ENCODE peak calls at places on chromosomes 12 and 14, in eight cellular contexts. One of them, this sample, is unnamed.

GRCh38 chr12:2324375-2324774 is 271.6 kb downstream of the CACNA1C start:
- DNase-seq in A549: no peak
- DNase-seq in thoracic aorta: no peak
- DNase-seq in cardiac muscle cell: no peak
- DNase-seq in WTC11: no peak
- DNase-seq in epithelial cell of esophagus: no peak
- DNase-seq in HFF-Myc: no peak
- DNase-seq in IMR-90: no peak
- DNase-seq in this sample: no peak

GRCh38 chr14:84646791-84647500 is 883.0 kb upstream of the FLRT2 start:
- DNase-seq in A549: no peak
- DNase-seq in thoracic aorta: no peak
- DNase-seq in cardiac muscle cell: peak; percentile 69
- DNase-seq in WTC11: no peak
- DNase-seq in epithelial cell of esophagus: peak; percentile 7
- DNase-seq in HFF-Myc: no peak
- DNase-seq in IMR-90: peak; percentile 11
- DNase-seq in this sample: no peak

GRCh38 chr12:80053048-80053790 is 46.1 kb upstream of the OTOGL start:
- DNase-seq in A549: no peak
- DNase-seq in thoracic aorta: peak; percentile 57
- DNase-seq in cardiac muscle cell: peak; percentile 84
- DNase-seq in WTC11: no peak
- DNase-seq in epithelial cell of esophagus: no peak
- DNase-seq in HFF-Myc: peak; percentile 50
- DNase-seq in IMR-90: peak; percentile 96
- DNase-seq in this sample: no peak

GRCh38 chr12:66596189-66596588 is 82.7 kb downstream of the GRIP1 start:
- DNase-seq in A549: no peak
- DNase-seq in thoracic aorta: no peak
- DNase-seq in cardiac muscle cell: peak; percentile 23
- DNase-seq in WTC11: no peak
- DNase-seq in epithelial cell of esophagus: peak; percentile 22
- DNase-seq in HFF-Myc: no peak
- DNase-seq in IMR-90: peak; percentile 7
- DNase-seq in this sample: no peak

GRCh38 chr14:77372304-77372841 is 4.5 kb downstream of the TMED8 start:
- DNase-seq in A549: no peak
- DNase-seq in thoracic aorta: no peak
- DNase-seq in cardiac muscle cell: no peak
- DNase-seq in WTC11: no peak
- DNase-seq in epithelial cell of esophagus: peak; percentile 4
- DNase-seq in HFF-Myc: no peak
- DNase-seq in IMR-90: peak; percentile 88
- DNase-seq in this sample: peak; percentile 69

GRCh38 chr12:120640840-120641833 is 711 bp downstream of the CABP1 start:
- DNase-seq in A549: peak; percentile 56
- DNase-seq in thoracic aorta: no peak
- DNase-seq in cardiac muscle cell: peak; percentile 66
- DNase-seq in WTC11: peak; percentile 84
- DNase-seq in epithelial cell of esophagus: peak; percentile 74
- DNase-seq in HFF-Myc: no peak
- DNase-seq in IMR-90: peak; percentile 46
- DNase-seq in this sample: peak; percentile 75

GRCh38 chr12:17381211-17381610 is 708.8 kb downstream of the RERGL start:
- DNase-seq in A549: peak; percentile 25
- DNase-seq in thoracic aorta: no peak
- DNase-seq in cardiac muscle cell: no peak
- DNase-seq in WTC11: no peak
- DNase-seq in epithelial cell of esophagus: peak; percentile 36
- DNase-seq in HFF-Myc: no peak
- DNase-seq in IMR-90: no peak
- DNase-seq in this sample: no peak

GRCh38 chr12:57591567-57592325 is 754 bp downstream of the PIP4K2C start:
- DNase-seq in A549: no peak
- DNase-seq in thoracic aorta: no peak
- DNase-seq in cardiac muscle cell: no peak
- DNase-seq in WTC11: no peak
- DNase-seq in epithelial cell of esophagus: peak; percentile 37
- DNase-seq in HFF-Myc: no peak
- DNase-seq in IMR-90: peak; percentile 21
- DNase-seq in this sample: no peak

GRCh38 chr14:99605299-99605961 is 1.4 kb upstream of the CCDC85C start:
- DNase-seq in A549: peak; percentile 51
- DNase-seq in thoracic aorta: no peak
- DNase-seq in cardiac muscle cell: peak; percentile 62
- DNase-seq in WTC11: peak; percentile 39
- DNase-seq in epithelial cell of esophagus: peak; percentile 77
- DNase-seq in HFF-Myc: no peak
- DNase-seq in IMR-90: peak; percentile 74
- DNase-seq in this sample: peak; percentile 83

GRCh38 chr14:96246535-96246839 is 9.5 kb upstream of the BDKRB1 start:
- DNase-seq in A549: peak; percentile 91
- DNase-seq in thoracic aorta: no peak
- DNase-seq in cardiac muscle cell: peak; percentile 96
- DNase-seq in WTC11: no peak
- DNase-seq in epithelial cell of esophagus: peak; percentile 98
- DNase-seq in HFF-Myc: peak; percentile 97
- DNase-seq in IMR-90: peak; percentile 99
- DNase-seq in this sample: no peak

GRCh38 chr12:125403145-125403789 is 338.0 kb downstream of the AACS start:
- DNase-seq in A549: peak; percentile 55
- DNase-seq in thoracic aorta: no peak
- DNase-seq in cardiac muscle cell: peak; percentile 34
- DNase-seq in WTC11: peak; percentile 71
- DNase-seq in epithelial cell of esophagus: peak; percentile 26
- DNase-seq in HFF-Myc: peak; percentile 2
- DNase-seq in IMR-90: peak; percentile 6
- DNase-seq in this sample: peak; percentile 25

GRCh38 chr12:82842480-82842879 is 155.8 kb downstream of the TMTC2 start:
- DNase-seq in A549: no peak
- DNase-seq in thoracic aorta: no peak
- DNase-seq in cardiac muscle cell: no peak
- DNase-seq in WTC11: no peak
- DNase-seq in epithelial cell of esophagus: no peak
- DNase-seq in HFF-Myc: no peak
- DNase-seq in IMR-90: no peak
- DNase-seq in this sample: no peak

GRCh38 chr14:100531591-100532121 is 55.6 kb downstream of the BEGAIN start:
- DNase-seq in A549: no peak
- DNase-seq in thoracic aorta: no peak
- DNase-seq in cardiac muscle cell: no peak
- DNase-seq in WTC11: no peak
- DNase-seq in epithelial cell of esophagus: no peak
- DNase-seq in HFF-Myc: no peak
- DNase-seq in IMR-90: no peak
- DNase-seq in this sample: no peak

GRCh38 chr12:101957251-101957650 is 79.9 kb downstream of the DRAM1 start:
- DNase-seq in A549: no peak
- DNase-seq in thoracic aorta: no peak
- DNase-seq in cardiac muscle cell: no peak
- DNase-seq in WTC11: no peak
- DNase-seq in epithelial cell of esophagus: no peak
- DNase-seq in HFF-Myc: no peak
- DNase-seq in IMR-90: peak; percentile 4
- DNase-seq in this sample: no peak

GRCh38 chr14:70622111-70622712 is 19.5 kb upstream of the TTC9 start:
- DNase-seq in A549: peak; percentile 58
- DNase-seq in thoracic aorta: no peak
- DNase-seq in cardiac muscle cell: peak; percentile 37
- DNase-seq in WTC11: peak; percentile 66
- DNase-seq in epithelial cell of esophagus: peak; percentile 71
- DNase-seq in HFF-Myc: no peak
- DNase-seq in IMR-90: peak; percentile 21
- DNase-seq in this sample: peak; percentile 57

GRCh38 chr14:51609987-51610283 is 41.8 kb upstream of the FRMD6 start:
- DNase-seq in A549: peak; percentile 14
- DNase-seq in thoracic aorta: no peak
- DNase-seq in cardiac muscle cell: peak; percentile 64
- DNase-seq in WTC11: no peak
- DNase-seq in epithelial cell of esophagus: no peak
- DNase-seq in HFF-Myc: no peak
- DNase-seq in IMR-90: peak; percentile 59
- DNase-seq in this sample: no peak

GRCh38 chr12:12715459-12716150 is 1.6 kb upstream of the CDKN1B start:
- DNase-seq in A549: peak; percentile 12
- DNase-seq in thoracic aorta: no peak
- DNase-seq in cardiac muscle cell: no peak
- DNase-seq in WTC11: no peak
- DNase-seq in epithelial cell of esophagus: peak; percentile 8
- DNase-seq in HFF-Myc: no peak
- DNase-seq in IMR-90: no peak
- DNase-seq in this sample: peak; percentile 49

GRCh38 chr12:27048822-27049752 is 26.7 kb downstream of the MED21 start:
- DNase-seq in A549: peak; percentile 60
- DNase-seq in thoracic aorta: no peak
- DNase-seq in cardiac muscle cell: peak; percentile 90
- DNase-seq in WTC11: no peak
- DNase-seq in epithelial cell of esophagus: peak; percentile 87
- DNase-seq in HFF-Myc: peak; percentile 72
- DNase-seq in IMR-90: peak; percentile 91
- DNase-seq in this sample: no peak

GRCh38 chr12:110109037-110109836 is 14.9 kb upstream of the IFT81 start:
- DNase-seq in A549: peak; percentile 100
- DNase-seq in thoracic aorta: peak; percentile 74
- DNase-seq in cardiac muscle cell: peak; percentile 99
- DNase-seq in WTC11: peak; percentile 22
- DNase-seq in epithelial cell of esophagus: peak; percentile 89
- DNase-seq in HFF-Myc: peak; percentile 100
- DNase-seq in IMR-90: peak; percentile 99
- DNase-seq in this sample: no peak

GRCh38 chr14:23494223-23494622 is 24.7 kb downstream of the NGDN start:
- DNase-seq in A549: no peak
- DNase-seq in thoracic aorta: no peak
- DNase-seq in cardiac muscle cell: peak; percentile 82
- DNase-seq in WTC11: peak; percentile 44
- DNase-seq in epithelial cell of esophagus: no peak
- DNase-seq in HFF-Myc: no peak
- DNase-seq in IMR-90: peak; percentile 48
- DNase-seq in this sample: no peak

GRCh38 chr12:6754406-6754805 is 1.5 kb upstream of the MLF2 start:
- DNase-seq in A549: no peak
- DNase-seq in thoracic aorta: no peak
- DNase-seq in cardiac muscle cell: no peak
- DNase-seq in WTC11: no peak
- DNase-seq in epithelial cell of esophagus: no peak
- DNase-seq in HFF-Myc: no peak
- DNase-seq in IMR-90: no peak
- DNase-seq in this sample: no peak

GRCh38 chr12:6751767-6752166 is 1.2 kb downstream of the MLF2 start:
- DNase-seq in A549: no peak
- DNase-seq in thoracic aorta: no peak
- DNase-seq in cardiac muscle cell: no peak
- DNase-seq in WTC11: no peak
- DNase-seq in epithelial cell of esophagus: no peak
- DNase-seq in HFF-Myc: no peak
- DNase-seq in IMR-90: no peak
- DNase-seq in this sample: no peak

GRCh38 chr12:6752181-6752930 is 585 bp downstream of the MLF2 start:
- DNase-seq in A549: peak; percentile 69
- DNase-seq in thoracic aorta: no peak
- DNase-seq in cardiac muscle cell: peak; percentile 58
- DNase-seq in WTC11: peak; percentile 54
- DNase-seq in epithelial cell of esophagus: peak; percentile 35
- DNase-seq in HFF-Myc: no peak
- DNase-seq in IMR-90: peak; percentile 62
- DNase-seq in this sample: no peak

GRCh38 chr12:6752931-6753771 is at the start of gene MLF2:
- DNase-seq in A549: peak; percentile 99
- DNase-seq in thoracic aorta: peak; percentile 94
- DNase-seq in cardiac muscle cell: peak; percentile 100
- DNase-seq in WTC11: peak; percentile 99
- DNase-seq in epithelial cell of esophagus: peak; percentile 99
- DNase-seq in HFF-Myc: peak; percentile 98
- DNase-seq in IMR-90: peak; percentile 99
- DNase-seq in this sample: peak; percentile 98

DNA sequence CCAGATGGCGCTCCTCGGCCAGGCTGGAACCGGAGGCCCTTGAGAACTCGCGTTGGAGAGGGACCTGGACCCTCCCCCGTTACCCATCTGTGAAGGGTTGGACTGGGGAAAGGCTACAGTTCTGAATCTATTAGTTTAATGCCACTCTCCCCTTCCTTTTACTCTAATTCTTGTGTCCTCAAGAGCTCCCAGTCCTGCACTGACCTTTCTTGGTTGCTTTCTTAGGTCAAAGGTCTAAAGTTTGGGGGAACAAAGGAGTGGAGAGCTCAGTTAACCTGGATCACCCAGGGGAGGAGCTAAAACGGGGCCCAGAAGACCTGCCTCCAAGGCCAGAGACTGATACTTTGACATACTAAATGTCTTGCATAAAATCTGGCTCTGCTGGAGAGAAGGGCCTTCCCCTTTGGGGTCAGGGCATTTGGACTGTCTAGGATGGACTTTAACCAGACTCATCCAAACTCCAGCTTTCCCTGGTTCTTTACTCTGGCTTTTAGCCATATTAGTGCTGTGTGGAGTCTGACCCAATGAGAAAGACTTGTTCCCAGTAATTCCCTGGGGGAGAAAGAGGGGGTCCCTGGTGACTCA is 923 bp upstream of the MLF2 start:
- DNase-seq in A549: no peak
- DNase-seq in thoracic aorta: no peak
- DNase-seq in cardiac muscle cell: no peak
- DNase-seq in WTC11: no peak
- DNase-seq in epithelial cell of esophagus: no peak
- DNase-seq in HFF-Myc: no peak
- DNase-seq in IMR-90: no peak
- DNase-seq in this sample: no peak
- TF ChIP-seq CTCF in A549: peak; percentile 97
- TF ChIP-seq CTCF in thoracic aorta: peak; percentile 92
- TF ChIP-seq CTCF in cardiac muscle cell: peak; percentile 98
- TF ChIP-seq CTCF in WTC11: no peak
- TF ChIP-seq CTCF in epithelial cell of esophagus: peak; percentile 94
- TF ChIP-seq CTCF in HFF-Myc: no peak
- TF ChIP-seq CTCF in IMR-90: peak; percentile 99
- TF ChIP-seq CTCF in this sample: no peak

GRCh38 chr12:123621101-123621500 is 12.4 kb downstream of the EIF2B1 start:
- DNase-seq in A549: no peak
- DNase-seq in thoracic aorta: no peak
- DNase-seq in cardiac muscle cell: no peak
- DNase-seq in WTC11: no peak
- DNase-seq in epithelial cell of esophagus: peak; percentile 4
- DNase-seq in HFF-Myc: peak; percentile 48
- DNase-seq in IMR-90: no peak
- DNase-seq in this sample: no peak
- TF ChIP-seq CTCF in A549: no peak
- TF ChIP-seq CTCF in thoracic aorta: no peak
- TF ChIP-seq CTCF in cardiac muscle cell: no peak
- TF ChIP-seq CTCF in WTC11: no peak
- TF ChIP-seq CTCF in epithelial cell of esophagus: no peak
- TF ChIP-seq CTCF in HFF-Myc: no peak
- TF ChIP-seq CTCF in IMR-90: no peak
- TF ChIP-seq CTCF in this sample: no peak

GRCh38 chr14:64208261-64208660 is 85.9 kb downstream of the ESR2 start:
- DNase-seq in A549: no peak
- DNase-seq in thoracic aorta: no peak
- DNase-seq in cardiac muscle cell: no peak
- DNase-seq in WTC11: no peak
- DNase-seq in epithelial cell of esophagus: no peak
- DNase-seq in HFF-Myc: no peak
- DNase-seq in IMR-90: no peak
- DNase-seq in this sample: no peak
- TF ChIP-seq CTCF in A549: no peak
- TF ChIP-seq CTCF in thoracic aorta: no peak
- TF ChIP-seq CTCF in cardiac muscle cell: no peak
- TF ChIP-seq CTCF in WTC11: no peak
- TF ChIP-seq CTCF in epithelial cell of esophagus: no peak
- TF ChIP-seq CTCF in HFF-Myc: no peak
- TF ChIP-seq CTCF in IMR-90: no peak
- TF ChIP-seq CTCF in this sample: no peak

GRCh38 chr14:72907886-72908285 is 14.0 kb upstream of the DPF3 start:
- DNase-seq in A549: no peak
- DNase-seq in thoracic aorta: no peak
- DNase-seq in cardiac muscle cell: peak; percentile 36
- DNase-seq in WTC11: no peak
- DNase-seq in epithelial cell of esophagus: peak; percentile 71
- DNase-seq in HFF-Myc: peak; percentile 78
- DNase-seq in IMR-90: peak; percentile 85
- DNase-seq in this sample: no peak
- TF ChIP-seq CTCF in A549: no peak
- TF ChIP-seq CTCF in thoracic aorta: no peak
- TF ChIP-seq CTCF in cardiac muscle cell: no peak
- TF ChIP-seq CTCF in WTC11: no peak
- TF ChIP-seq CTCF in epithelial cell of esophagus: no peak
- TF ChIP-seq CTCF in HFF-Myc: no peak
- TF ChIP-seq CTCF in IMR-90: no peak
- TF ChIP-seq CTCF in this sample: no peak

This sample was measured in GM20000.